ENCODE peak calls at places on chromosome 18, in four cellular contexts. One of them, this sample, is unnamed.

GRCh38 chr18:3060667-3061580 is 48.0 kb upstream of the LPIN2 start:
- DNase-seq in tibial artery: no peak
- DNase-seq in H7: no peak
- DNase-seq in astrocyte of the spinal cord: no peak
- DNase-seq in this sample: peak

GRCh38 chr18:12441475-12442035 is 33.8 kb downstream of the PRELID3A start:
- DNase-seq in H7: no peak
- DNase-seq in tibial artery: peak
- DNase-seq in astrocyte of the spinal cord: no peak
- DNase-seq in this sample: no peak

GRCh38 chr18:29154196-29154757 is 977.3 kb upstream of the CDH2 start:
- DNase-seq in astrocyte of the spinal cord: peak
- DNase-seq in H7: no peak
- DNase-seq in tibial artery: no peak
- DNase-seq in this sample: no peak

GRCh38 chr18:58263055-58263732 is 219.2 kb downstream of the NEDD4L start:
- DNase-seq in H7: no peak
- DNase-seq in tibial artery: no peak
- DNase-seq in astrocyte of the spinal cord: peak
- DNase-seq in this sample: peak

GRCh38 chr18:3683483-3683882 is 233.5 kb downstream of the TGIF1 start:
- DNase-seq in tibial artery: no peak
- DNase-seq in H7: no peak
- DNase-seq in astrocyte of the spinal cord: no peak
- DNase-seq in this sample: no peak

GRCh38 chr18:45839415-45840395 is 14.2 kb downstream of the SIGLEC15 start:
- DNase-seq in tibial artery: no peak
- DNase-seq in H7: peak
- DNase-seq in astrocyte of the spinal cord: peak
- DNase-seq in this sample: peak

GRCh38 chr18:50523165-50523564 is 36.7 kb upstream of the MAPK4 start:
- DNase-seq in tibial artery: no peak
- DNase-seq in H7: no peak
- DNase-seq in astrocyte of the spinal cord: no peak
- DNase-seq in this sample: no peak

GRCh38 chr18:28007841-28008240 is 169.1 kb downstream of the CDH2 start:
- DNase-seq in tibial artery: no peak
- DNase-seq in H7: no peak
- DNase-seq in astrocyte of the spinal cord: peak
- DNase-seq in this sample: no peak

GRCh38 chr18:23864620-23865019 is 149.9 kb upstream of the TTC39C start:
- DNase-seq in astrocyte of the spinal cord: no peak
- DNase-seq in tibial artery: no peak
- DNase-seq in H7: no peak
- DNase-seq in this sample: no peak

GRCh38 chr18:30093376-30093775 is 949.2 kb downstream of the DSC3 start:
- DNase-seq in H7: no peak
- DNase-seq in tibial artery: no peak
- DNase-seq in astrocyte of the spinal cord: no peak
- DNase-seq in this sample: no peak

GRCh38 chr18:36732264-36732663 is 96.5 kb downstream of the TPGS2 start:
- DNase-seq in H7: no peak
- DNase-seq in astrocyte of the spinal cord: no peak
- DNase-seq in tibial artery: no peak
- DNase-seq in this sample: no peak

GRCh38 chr18:53458944-53459580 is 765.4 kb downstream of the MBD2 start:
- DNase-seq in tibial artery: no peak
- DNase-seq in H7: peak
- DNase-seq in astrocyte of the spinal cord: peak
- DNase-seq in this sample: peak

GRCh38 chr18:49861659-49862058 is 48.3 kb upstream of the ACAA2 start:
- DNase-seq in H7: peak
- DNase-seq in astrocyte of the spinal cord: no peak
- DNase-seq in tibial artery: no peak
- DNase-seq in this sample: no peak

GRCh38 chr18:56542488-56542887 is 95.9 kb downstream of the TXNL1 start:
- DNase-seq in astrocyte of the spinal cord: no peak
- DNase-seq in H7: no peak
- DNase-seq in tibial artery: no peak
- DNase-seq in this sample: no peak

GRCh38 chr18:36709315-36709714 is 119.5 kb downstream of the TPGS2 start:
- DNase-seq in astrocyte of the spinal cord: no peak
- DNase-seq in H7: no peak
- DNase-seq in tibial artery: no peak
- DNase-seq in this sample: no peak

GRCh38 chr18:36756262-36756661 is 72.5 kb downstream of the TPGS2 start:
- DNase-seq in tibial artery: no peak
- DNase-seq in astrocyte of the spinal cord: no peak
- DNase-seq in H7: no peak
- DNase-seq in this sample: no peak

GRCh38 chr18:25351280-25351772 is 640 bp downstream of the ZNF521 start:
- DNase-seq in astrocyte of the spinal cord: peak
- DNase-seq in H7: no peak
- DNase-seq in tibial artery: no peak
- DNase-seq in this sample: no peak
- H3K4me3 ChIP-seq in astrocyte of the spinal cord: peak
- H3K4me3 ChIP-seq in H7: peak
- H3K4me3 ChIP-seq in tibial artery: peak
- H3K4me3 ChIP-seq in this sample: peak

GRCh38 chr18:13463526-13463925 is 245.0 kb downstream of the LDLRAD4 start:
- DNase-seq in H7: no peak
- DNase-seq in tibial artery: no peak
- DNase-seq in astrocyte of the spinal cord: no peak
- DNase-seq in this sample: peak

GRCh38 chr18:13461488-13461887 is 242.9 kb downstream of the LDLRAD4 start:
- DNase-seq in H7: no peak
- DNase-seq in astrocyte of the spinal cord: no peak
- DNase-seq in tibial artery: no peak
- DNase-seq in this sample: peak

GRCh38 chr18:13461936-13462335 is 243.4 kb downstream of the LDLRAD4 start:
- DNase-seq in astrocyte of the spinal cord: no peak
- DNase-seq in tibial artery: peak
- DNase-seq in H7: no peak
- DNase-seq in this sample: peak

GRCh38 chr18:13462686-13463085 is 244.1 kb downstream of the LDLRAD4 start:
- DNase-seq in H7: no peak
- DNase-seq in astrocyte of the spinal cord: no peak
- DNase-seq in tibial artery: no peak
- DNase-seq in this sample: peak

GRCh38 chr18:13460946-13461345 is 242.4 kb downstream of the LDLRAD4 start:
- DNase-seq in H7: no peak
- DNase-seq in tibial artery: peak
- DNase-seq in astrocyte of the spinal cord: no peak
- DNase-seq in this sample: peak
- H3K4me3 ChIP-seq in H7: no peak
- H3K4me3 ChIP-seq in tibial artery: no peak
- H3K4me3 ChIP-seq in astrocyte of the spinal cord: no peak
- H3K4me3 ChIP-seq in this sample: no peak

DNA sequence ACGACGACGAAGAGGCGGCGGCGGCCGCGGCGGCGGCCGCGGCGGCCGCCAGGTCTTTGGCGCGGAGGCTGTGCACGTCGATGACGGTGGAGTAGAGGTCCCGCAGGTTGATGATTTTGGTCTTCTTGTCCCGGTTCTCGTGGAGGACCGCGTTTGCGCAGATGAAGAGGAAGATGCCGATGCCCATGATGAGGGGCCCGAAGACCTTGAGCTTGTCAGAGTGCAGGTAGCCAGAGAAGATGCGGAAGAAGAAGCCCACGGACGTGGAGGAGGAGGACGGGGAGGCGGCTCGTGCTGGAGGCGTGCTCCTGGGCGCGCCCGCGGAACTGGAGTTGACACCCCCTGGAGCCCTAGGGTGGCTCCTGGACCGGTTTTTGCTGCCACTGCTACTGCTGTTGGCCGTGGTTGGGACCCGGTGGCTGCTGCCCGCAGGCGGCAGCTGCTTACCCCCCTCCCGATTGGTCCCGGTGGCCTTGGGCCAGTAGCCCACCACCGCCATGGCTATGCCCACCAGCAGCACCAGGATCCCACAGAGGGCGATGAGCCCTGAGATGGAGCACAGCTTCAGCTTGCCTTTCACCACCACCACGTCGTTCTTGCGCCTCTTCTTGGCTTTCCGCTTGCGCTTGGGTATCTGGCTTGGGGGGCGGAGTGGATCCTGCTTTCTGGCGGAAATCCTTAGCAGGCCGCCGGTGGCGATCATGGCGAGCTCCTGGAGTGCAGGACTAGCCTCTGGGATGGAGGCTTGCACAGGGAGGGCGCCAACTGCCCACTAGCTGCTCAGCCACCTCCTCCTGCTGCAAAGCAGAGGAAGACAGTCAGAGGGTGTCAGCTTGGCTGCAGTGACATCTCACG is 3.7 kb downstream of the TMEM200C start:
- DNase-seq in astrocyte of the spinal cord: no peak
- DNase-seq in tibial artery: no peak
- DNase-seq in H7: peak
- DNase-seq in this sample: peak
- H3K4me3 ChIP-seq in astrocyte of the spinal cord: no peak
- H3K4me3 ChIP-seq in tibial artery: no peak
- H3K4me3 ChIP-seq in H7: peak
- H3K4me3 ChIP-seq in this sample: no peak

DNA sequence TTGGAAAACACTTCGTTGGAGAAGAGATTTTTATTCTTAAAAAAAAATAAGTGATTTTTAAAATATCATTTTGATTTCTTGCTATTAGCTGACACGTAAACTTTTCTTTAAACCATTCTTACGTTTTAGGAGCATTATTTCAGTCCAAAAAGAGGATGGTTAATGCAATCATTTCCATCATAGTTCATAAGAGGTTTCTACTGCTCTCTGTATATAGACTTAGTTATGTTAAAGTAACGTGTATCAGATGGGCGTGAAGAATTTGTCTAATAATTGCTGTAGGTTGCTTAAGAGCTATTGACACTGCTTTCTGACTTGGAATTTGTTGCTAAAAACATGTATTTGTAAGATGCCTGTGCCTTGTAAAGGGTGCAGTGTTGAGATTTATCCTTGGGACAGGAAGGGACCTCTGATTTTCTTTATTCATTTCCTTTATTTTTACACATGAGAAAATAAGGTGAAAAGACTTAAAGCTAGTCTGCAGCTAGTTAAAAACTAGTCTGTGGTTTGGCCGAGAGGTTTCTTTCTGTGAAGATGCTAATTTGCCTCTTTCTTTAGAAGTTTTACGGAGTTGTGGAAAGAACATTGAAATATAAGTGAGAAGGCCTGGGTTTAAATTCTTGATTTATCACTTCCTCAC is 2.9 kb downstream of the ANKRD12 start:
- DNase-seq in H7: no peak
- DNase-seq in tibial artery: no peak
- DNase-seq in astrocyte of the spinal cord: no peak
- DNase-seq in this sample: no peak
- H3K4me3 ChIP-seq in H7: no peak
- H3K4me3 ChIP-seq in tibial artery: peak
- H3K4me3 ChIP-seq in astrocyte of the spinal cord: no peak
- H3K4me3 ChIP-seq in this sample: no peak

GRCh38 chr18:76484749-76485387 is 10.2 kb downstream of the ZNF516 start:
- DNase-seq in astrocyte of the spinal cord: no peak
- DNase-seq in H7: no peak
- DNase-seq in tibial artery: no peak
- DNase-seq in this sample: no peak

GRCh38 chr18:76487782-76488181 is 7.3 kb downstream of the ZNF516 start:
- DNase-seq in astrocyte of the spinal cord: no peak
- DNase-seq in tibial artery: peak
- DNase-seq in H7: peak
- DNase-seq in this sample: peak

GRCh38 chr18:76486600-76486999 is 8.4 kb downstream of the ZNF516 start:
- DNase-seq in astrocyte of the spinal cord: no peak
- DNase-seq in tibial artery: no peak
- DNase-seq in H7: no peak
- DNase-seq in this sample: no peak

GRCh38 chr18:76487076-76487475 is 8.0 kb downstream of the ZNF516 start:
- DNase-seq in astrocyte of the spinal cord: no peak
- DNase-seq in tibial artery: no peak
- DNase-seq in H7: no peak
- DNase-seq in this sample: no peak

GRCh38 chr18:76486029-76486428 is 9.0 kb downstream of the ZNF516 start:
- DNase-seq in tibial artery: no peak
- DNase-seq in H7: no peak
- DNase-seq in astrocyte of the spinal cord: no peak
- DNase-seq in this sample: no peak
- H3K4me3 ChIP-seq in tibial artery: no peak
- H3K4me3 ChIP-seq in H7: no peak
- H3K4me3 ChIP-seq in astrocyte of the spinal cord: no peak
- H3K4me3 ChIP-seq in this sample: no peak

This sample was measured in endodermal cell.